ENCODE peak calls at places on chromosomes 16 and 17, in ten cellular contexts. One of them, this sample, is unnamed.

GRCh38 chr17:66716236-66717026 is 118.5 kb upstream of the CACNG5 start:
- DNase-seq in sigmoid colon: no peak
- DNase-seq in GM23338: peak; percentile 70
- DNase-seq in stomach: no peak
- DNase-seq in transverse colon: no peak
- DNase-seq in suprapubic skin: no peak
- DNase-seq in breast epithelium: no peak
- DNase-seq in prostate gland: no peak
- DNase-seq in K562: peak; percentile 40
- DNase-seq in SK-N-SH: no peak
- DNase-seq in this sample: no peak

GRCh38 chr16:84467256-84467655 is 37.2 kb downstream of the MEAK7 start:
- DNase-seq in sigmoid colon: no peak
- DNase-seq in GM23338: no peak
- DNase-seq in stomach: no peak
- DNase-seq in transverse colon: no peak
- DNase-seq in suprapubic skin: no peak
- DNase-seq in breast epithelium: no peak
- DNase-seq in prostate gland: no peak
- DNase-seq in K562: no peak
- DNase-seq in SK-N-SH: no peak
- DNase-seq in this sample: no peak

GRCh38 chr16:87392823-87393679 is 915 bp downstream of the MAP1LC3B start:
- DNase-seq in sigmoid colon: peak; percentile 82
- DNase-seq in GM23338: peak; percentile 71
- DNase-seq in stomach: peak; percentile 53
- DNase-seq in transverse colon: peak; percentile 64
- DNase-seq in suprapubic skin: no peak
- DNase-seq in breast epithelium: peak; percentile 55
- DNase-seq in prostate gland: no peak
- DNase-seq in K562: no peak
- DNase-seq in SK-N-SH: peak; percentile 69
- DNase-seq in this sample: peak; percentile 60

GRCh38 chr17:76368545-76368944 is 14.8 kb upstream of the PRPSAP1 start:
- DNase-seq in sigmoid colon: no peak
- DNase-seq in GM23338: peak; percentile 34
- DNase-seq in stomach: no peak
- DNase-seq in transverse colon: no peak
- DNase-seq in suprapubic skin: no peak
- DNase-seq in breast epithelium: no peak
- DNase-seq in prostate gland: no peak
- DNase-seq in K562: peak; percentile 4
- DNase-seq in SK-N-SH: peak; percentile 85
- DNase-seq in this sample: no peak

GRCh38 chr16:69057400-69058378 is 47.8 kb upstream of the HAS3 start:
- DNase-seq in sigmoid colon: peak; percentile 62
- DNase-seq in GM23338: no peak
- DNase-seq in stomach: no peak
- DNase-seq in transverse colon: no peak
- DNase-seq in suprapubic skin: no peak
- DNase-seq in breast epithelium: peak; percentile 37
- DNase-seq in prostate gland: peak; percentile 50
- DNase-seq in K562: no peak
- DNase-seq in SK-N-SH: peak; percentile 25
- DNase-seq in this sample: no peak

GRCh38 chr17:19943026-19943425 is 34.6 kb downstream of the AKAP10 start:
- DNase-seq in sigmoid colon: no peak
- DNase-seq in GM23338: peak; percentile 50
- DNase-seq in stomach: no peak
- DNase-seq in transverse colon: no peak
- DNase-seq in suprapubic skin: no peak
- DNase-seq in breast epithelium: no peak
- DNase-seq in prostate gland: no peak
- DNase-seq in K562: no peak
- DNase-seq in SK-N-SH: no peak
- DNase-seq in this sample: no peak

GRCh38 chr17:36937961-36938565 is 788 bp downstream of the LHX1 start:
- DNase-seq in sigmoid colon: no peak
- DNase-seq in GM23338: peak; percentile 68
- DNase-seq in stomach: no peak
- DNase-seq in transverse colon: no peak
- DNase-seq in suprapubic skin: no peak
- DNase-seq in breast epithelium: no peak
- DNase-seq in prostate gland: no peak
- DNase-seq in K562: peak; percentile 37
- DNase-seq in SK-N-SH: peak; percentile 69
- DNase-seq in this sample: peak; percentile 84

GRCh38 chr16:29680180-29680598 is 1.2 kb downstream of the QPRT start:
- DNase-seq in sigmoid colon: no peak
- DNase-seq in GM23338: peak; percentile 57
- DNase-seq in stomach: no peak
- DNase-seq in transverse colon: peak; percentile 63
- DNase-seq in suprapubic skin: no peak
- DNase-seq in breast epithelium: no peak
- DNase-seq in prostate gland: no peak
- DNase-seq in K562: no peak
- DNase-seq in SK-N-SH: no peak
- DNase-seq in this sample: no peak

GRCh38 chr17:49915670-49916069 is 53.3 kb upstream of the DLX4 start:
- DNase-seq in sigmoid colon: no peak
- DNase-seq in GM23338: no peak
- DNase-seq in stomach: no peak
- DNase-seq in transverse colon: no peak
- DNase-seq in suprapubic skin: no peak
- DNase-seq in breast epithelium: no peak
- DNase-seq in prostate gland: no peak
- DNase-seq in K562: no peak
- DNase-seq in SK-N-SH: no peak
- DNase-seq in this sample: no peak

GRCh38 chr17:52754838-52755237 is 596.3 kb upstream of the CA10 start:
- DNase-seq in sigmoid colon: no peak
- DNase-seq in GM23338: no peak
- DNase-seq in stomach: no peak
- DNase-seq in transverse colon: no peak
- DNase-seq in suprapubic skin: no peak
- DNase-seq in breast epithelium: no peak
- DNase-seq in prostate gland: no peak
- DNase-seq in K562: no peak
- DNase-seq in SK-N-SH: no peak
- DNase-seq in this sample: no peak

GRCh38 chr16:4613636-4614570 is 785 bp downstream of the UBALD1 start:
- DNase-seq in sigmoid colon: peak; percentile 69
- DNase-seq in GM23338: peak; percentile 62
- DNase-seq in stomach: no peak
- DNase-seq in transverse colon: peak; percentile 28
- DNase-seq in suprapubic skin: no peak
- DNase-seq in breast epithelium: no peak
- DNase-seq in prostate gland: no peak
- DNase-seq in K562: peak; percentile 77
- DNase-seq in SK-N-SH: peak; percentile 79
- DNase-seq in this sample: peak; percentile 93

GRCh38 chr16:88911946-88912310 is 45.5 kb upstream of the PABPN1L start:
- DNase-seq in sigmoid colon: no peak
- DNase-seq in GM23338: no peak
- DNase-seq in stomach: no peak
- DNase-seq in transverse colon: no peak
- DNase-seq in suprapubic skin: no peak
- DNase-seq in breast epithelium: no peak
- DNase-seq in prostate gland: no peak
- DNase-seq in K562: no peak
- DNase-seq in SK-N-SH: no peak
- DNase-seq in this sample: no peak

GRCh38 chr17:77318491-77319210 is 177.9 kb downstream of the SEC14L1 start:
- DNase-seq in sigmoid colon: peak; percentile 79
- DNase-seq in GM23338: no peak
- DNase-seq in stomach: peak; percentile 44
- DNase-seq in transverse colon: peak; percentile 54
- DNase-seq in suprapubic skin: peak; percentile 76
- DNase-seq in breast epithelium: no peak
- DNase-seq in prostate gland: no peak
- DNase-seq in K562: no peak
- DNase-seq in SK-N-SH: peak; percentile 24
- DNase-seq in this sample: no peak

GRCh38 chr17:17853811-17854527 is 17.2 kb upstream of the SREBF1 start:
- DNase-seq in sigmoid colon: no peak
- DNase-seq in GM23338: no peak
- DNase-seq in stomach: no peak
- DNase-seq in transverse colon: no peak
- DNase-seq in suprapubic skin: no peak
- DNase-seq in breast epithelium: no peak
- DNase-seq in prostate gland: no peak
- DNase-seq in K562: no peak
- DNase-seq in SK-N-SH: no peak
- DNase-seq in this sample: no peak

GRCh38 chr17:17855976-17856375 is 19.2 kb upstream of the SREBF1 start:
- DNase-seq in sigmoid colon: no peak
- DNase-seq in GM23338: no peak
- DNase-seq in stomach: no peak
- DNase-seq in transverse colon: no peak
- DNase-seq in suprapubic skin: no peak
- DNase-seq in breast epithelium: no peak
- DNase-seq in prostate gland: no peak
- DNase-seq in K562: no peak
- DNase-seq in SK-N-SH: peak; percentile 56
- DNase-seq in this sample: no peak

GRCh38 chr17:17857496-17857895 is 20.7 kb upstream of the SREBF1 start:
- DNase-seq in sigmoid colon: no peak
- DNase-seq in GM23338: no peak
- DNase-seq in stomach: no peak
- DNase-seq in transverse colon: no peak
- DNase-seq in suprapubic skin: no peak
- DNase-seq in breast epithelium: no peak
- DNase-seq in prostate gland: no peak
- DNase-seq in K562: no peak
- DNase-seq in SK-N-SH: no peak
- DNase-seq in this sample: no peak

GRCh38 chr17:17856386-17856785 is 19.6 kb upstream of the SREBF1 start:
- DNase-seq in sigmoid colon: no peak
- DNase-seq in GM23338: no peak
- DNase-seq in stomach: no peak
- DNase-seq in transverse colon: no peak
- DNase-seq in suprapubic skin: no peak
- DNase-seq in breast epithelium: no peak
- DNase-seq in prostate gland: no peak
- DNase-seq in K562: no peak
- DNase-seq in SK-N-SH: no peak
- DNase-seq in this sample: no peak

GRCh38 chr17:17855334-17855725 is 18.5 kb upstream of the SREBF1 start:
- DNase-seq in sigmoid colon: no peak
- DNase-seq in GM23338: no peak
- DNase-seq in stomach: no peak
- DNase-seq in transverse colon: no peak
- DNase-seq in suprapubic skin: no peak
- DNase-seq in breast epithelium: no peak
- DNase-seq in prostate gland: no peak
- DNase-seq in K562: no peak
- DNase-seq in SK-N-SH: no peak
- DNase-seq in this sample: no peak
- H3K4me1 ChIP-seq in sigmoid colon: no peaks in the 10 kb centered on the region
- H3K4me1 ChIP-seq in GM23338: peaks cover 11% of the 10 kb centered on the region
- H3K4me1 ChIP-seq in stomach: peaks cover 51% of the 10 kb centered on the region
- H3K4me1 ChIP-seq in transverse colon: peaks cover under 1% of the 10 kb centered on the region
- H3K4me1 ChIP-seq in suprapubic skin: peaks cover 41% of the 10 kb centered on the region
- H3K4me1 ChIP-seq in breast epithelium: no peaks in the 10 kb centered on the region
- H3K4me1 ChIP-seq in prostate gland: no peaks in the 10 kb centered on the region
- H3K4me1 ChIP-seq in K562: peaks cover 21% of the 10 kb centered on the region
- H3K4me1 ChIP-seq in SK-N-SH: peaks cover 5% of the 10 kb centered on the region
- H3K4me1 ChIP-seq in this sample: peaks cover 30% of the 10 kb centered on the region

GRCh38 chr17:80968602-80969029 is 23.0 kb upstream of the CHMP6 start:
- DNase-seq in sigmoid colon: peak; percentile 85
- DNase-seq in GM23338: no peak
- DNase-seq in stomach: no peak
- DNase-seq in transverse colon: peak; percentile 34
- DNase-seq in suprapubic skin: peak; percentile 71
- DNase-seq in breast epithelium: no peak
- DNase-seq in prostate gland: no peak
- DNase-seq in K562: no peak
- DNase-seq in SK-N-SH: peak; percentile 86
- DNase-seq in this sample: peak; percentile 58
- TF ChIP-seq POLR2AphosphoS5 in sigmoid colon: no peak
- TF ChIP-seq POLR2AphosphoS5 in GM23338: no peak
- TF ChIP-seq POLR2AphosphoS5 in stomach: peak; percentile 37
- TF ChIP-seq POLR2AphosphoS5 in transverse colon: peak; percentile 15
- TF ChIP-seq POLR2AphosphoS5 in suprapubic skin: no peak
- TF ChIP-seq POLR2AphosphoS5 in breast epithelium: no peak
- TF ChIP-seq POLR2AphosphoS5 in prostate gland: no peak
- TF ChIP-seq POLR2AphosphoS5 in K562: no peak
- TF ChIP-seq POLR2AphosphoS5 in SK-N-SH: no peak
- TF ChIP-seq POLR2AphosphoS5 in this sample: no peak

DNA sequence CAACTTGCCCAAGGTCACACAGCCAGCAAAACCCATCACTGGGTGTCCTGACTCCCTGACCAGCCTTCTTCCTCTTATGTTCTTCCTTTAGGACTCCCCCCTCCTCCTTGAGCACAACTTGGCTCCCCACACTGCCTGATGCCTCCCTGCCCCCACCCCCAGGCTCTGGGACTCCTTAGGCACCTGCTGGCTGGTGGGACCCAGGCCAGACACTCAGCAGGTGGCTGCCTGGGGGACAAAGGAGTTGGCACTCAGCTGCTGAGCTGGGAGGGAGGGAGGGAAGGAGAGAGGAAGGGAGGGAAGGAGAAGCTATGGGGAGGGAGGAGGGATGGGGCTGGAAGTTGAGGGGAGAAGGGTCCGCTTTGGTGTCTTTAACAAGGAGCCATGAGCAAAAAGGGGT is 8.0 kb downstream of the SEZ6 start:
- DNase-seq in sigmoid colon: no peak
- DNase-seq in GM23338: no peak
- DNase-seq in stomach: no peak
- DNase-seq in transverse colon: no peak
- DNase-seq in suprapubic skin: no peak
- DNase-seq in breast epithelium: no peak
- DNase-seq in prostate gland: no peak
- DNase-seq in K562: no peak
- DNase-seq in SK-N-SH: no peak
- DNase-seq in this sample: no peak
- H3K4me1 ChIP-seq in sigmoid colon: no peaks in the 10 kb centered on the region
- H3K4me1 ChIP-seq in GM23338: peaks cover 25% of the 10 kb centered on the region
- H3K4me1 ChIP-seq in stomach: no peaks in the 10 kb centered on the region
- H3K4me1 ChIP-seq in transverse colon: no peaks in the 10 kb centered on the region
- H3K4me1 ChIP-seq in suprapubic skin: peaks cover 9% of the 10 kb centered on the region
- H3K4me1 ChIP-seq in breast epithelium: no peaks in the 10 kb centered on the region
- H3K4me1 ChIP-seq in prostate gland: no peaks in the 10 kb centered on the region
- H3K4me1 ChIP-seq in K562: no peaks in the 10 kb centered on the region
- H3K4me1 ChIP-seq in SK-N-SH: no peaks in the 10 kb centered on the region
- H3K4me1 ChIP-seq in this sample: no peaks in the 10 kb centered on the region

GRCh38 chr17:8477653-8478441 is 42.2 kb downstream of the NDEL1 start:
- DNase-seq in sigmoid colon: no peak
- DNase-seq in GM23338: no peak
- DNase-seq in stomach: no peak
- DNase-seq in transverse colon: no peak
- DNase-seq in suprapubic skin: no peak
- DNase-seq in breast epithelium: no peak
- DNase-seq in prostate gland: no peak
- DNase-seq in K562: no peak
- DNase-seq in SK-N-SH: no peak
- DNase-seq in this sample: no peak
- TF ChIP-seq POLR2AphosphoS5 in sigmoid colon: no peak
- TF ChIP-seq POLR2AphosphoS5 in GM23338: no peak
- TF ChIP-seq POLR2AphosphoS5 in stomach: no peak
- TF ChIP-seq POLR2AphosphoS5 in transverse colon: no peak
- TF ChIP-seq POLR2AphosphoS5 in suprapubic skin: no peak
- TF ChIP-seq POLR2AphosphoS5 in breast epithelium: no peak
- TF ChIP-seq POLR2AphosphoS5 in prostate gland: no peak
- TF ChIP-seq POLR2AphosphoS5 in K562: no peak
- TF ChIP-seq POLR2AphosphoS5 in SK-N-SH: no peak
- TF ChIP-seq POLR2AphosphoS5 in this sample: no peak

This sample was measured in upper lobe of left lung.